ENCODE peak calls at places on chromosomes 13 and 19, in five cellular contexts. One of them, this sample, is unnamed.
A peak's percentile ranks its signal among the peaks of the same experiment; 100 is the strongest.

GRCh38 chr19:2371656-2372055 is 11.6 kb downstream of the TMPRSS9 start:
- DNase-seq in caudate nucleus: no peak
- DNase-seq in lower leg skin: no peak
- DNase-seq in NCI-H1694 treated with DMSO at 0.1 percent for 48 hours: no peak
- DNase-seq in HTR-8/SVneo: peak; percentile 48
- DNase-seq in this sample: no peak

GRCh38 chr19:47324502-47324901 is 7.5 kb upstream of the C5AR2 start:
- DNase-seq in caudate nucleus: no peak
- DNase-seq in NCI-H1694 treated with DMSO at 0.1 percent for 48 hours: no peak
- DNase-seq in HTR-8/SVneo: no peak
- DNase-seq in lower leg skin: peak; percentile 43
- DNase-seq in this sample: no peak

GRCh38 chr13:28173793-28174192 is 35.4 kb downstream of the PAN3 start:
- DNase-seq in HTR-8/SVneo: no peak
- DNase-seq in NCI-H1694 treated with DMSO at 0.1 percent for 48 hours: no peak
- DNase-seq in caudate nucleus: no peak
- DNase-seq in lower leg skin: no peak
- DNase-seq in this sample: peak; percentile 29

GRCh38 chr19:33472696-33473624 is 48.6 kb downstream of the PEPD start:
- DNase-seq in lower leg skin: no peak
- DNase-seq in NCI-H1694 treated with DMSO at 0.1 percent for 48 hours: no peak
- DNase-seq in caudate nucleus: no peak
- DNase-seq in HTR-8/SVneo: peak; percentile 92
- DNase-seq in this sample: no peak

GRCh38 chr19:1324792-1325567 is 39.3 kb downstream of the EFNA2 start:
- DNase-seq in lower leg skin: peak; percentile 46
- DNase-seq in NCI-H1694 treated with DMSO at 0.1 percent for 48 hours: peak; percentile 13
- DNase-seq in HTR-8/SVneo: peak; percentile 28
- DNase-seq in caudate nucleus: peak; percentile 9
- DNase-seq in this sample: peak; percentile 29

GRCh38 chr19:43784981-43785808 is 4.4 kb upstream of the KCNN4 start:
- DNase-seq in HTR-8/SVneo: peak; percentile 62
- DNase-seq in NCI-H1694 treated with DMSO at 0.1 percent for 48 hours: peak; percentile 44
- DNase-seq in lower leg skin: peak; percentile 60
- DNase-seq in caudate nucleus: no peak
- DNase-seq in this sample: peak; percentile 81

GRCh38 chr19:3285647-3286176 is 61.3 kb downstream of the CELF5 start:
- DNase-seq in caudate nucleus: no peak
- DNase-seq in NCI-H1694 treated with DMSO at 0.1 percent for 48 hours: no peak
- DNase-seq in HTR-8/SVneo: peak; percentile 32
- DNase-seq in lower leg skin: no peak
- DNase-seq in this sample: no peak

GRCh38 chr19:31015778-31016177 is 333.5 kb downstream of the TSHZ3 start:
- DNase-seq in caudate nucleus: no peak
- DNase-seq in lower leg skin: no peak
- DNase-seq in HTR-8/SVneo: no peak
- DNase-seq in NCI-H1694 treated with DMSO at 0.1 percent for 48 hours: no peak
- DNase-seq in this sample: no peak

GRCh38 chr19:29054886-29055675 is 157.9 kb downstream of the UQCRFS1 start:
- DNase-seq in HTR-8/SVneo: no peak
- DNase-seq in caudate nucleus: no peak
- DNase-seq in lower leg skin: no peak
- DNase-seq in NCI-H1694 treated with DMSO at 0.1 percent for 48 hours: no peak
- DNase-seq in this sample: peak; percentile 34

GRCh38 chr19:16134510-16134909 is 9.0 kb upstream of the HSH2D start:
- DNase-seq in lower leg skin: no peak
- DNase-seq in caudate nucleus: no peak
- DNase-seq in HTR-8/SVneo: no peak
- DNase-seq in NCI-H1694 treated with DMSO at 0.1 percent for 48 hours: no peak
- DNase-seq in this sample: no peak

This sample was measured in Calu3.